ENCODE peak calls at places on chromosome 3, in four cellular contexts. K is stimulated activated naive CD8-positive, alpha-beta T cell treated with anti-CD3 and anti-CD28 coated beads, Interleukin-15, Interleukin-2, amounts not matched to agents 100 U/mL and 50 U/mL, for 24 hours; Y is CMK; J is activated naive CD8-positive, alpha-beta T cell treated with anti-CD3 and anti-CD28 coated beads, Interleukin-2, amount 10 ng/mL, durations not matched to agents 7 days and 5 days. A is an unnamed sample.

GRCh38 chr3:24323272-24323671 is 171.4 kb downstream of the THRB start:
- DNase-seq in K (no peak), Y (no peak), J (no peak), A (no peak)

GRCh38 chr3:133944181-133944580 is 48.5 kb upstream of the RAB6B start:
- DNase-seq in K (no peak), Y (no peak), J (no peak), A (no peak)

GRCh38 chr3:118882353-118882947 is 152.2 kb downstream of the IGSF11 start:
- DNase-seq in K (peak; percentile 70), Y (peak; percentile 14), J (peak; percentile 49), A (peak; percentile 71)

GRCh38 chr3:154954750-154955149 is 125.4 kb upstream of the MME start:
- DNase-seq in K (no peak), Y (peak; percentile 3), J (no peak), A (peak; percentile 87)

GRCh38 chr3:146256851-146257486 is 6.1 kb upstream of the PLSCR4 start:
- DNase-seq in K (no peak), Y (no peak), J (no peak), A (peak; percentile 72)

GRCh38 chr3:76615739-76616138 is 424.2 kb upstream of the ROBO2 start:
- DNase-seq in K (no peak), Y (no peak), J (no peak), A (no peak)

GRCh38 chr3:192883512-192883911 is 34.1 kb downstream of the MB21D2 start:
- DNase-seq in K (no peak), Y (no peak), J (no peak), A (no peak)

GRCh38 chr3:77693147-77693546 is 653.2 kb downstream of the ROBO2 start:
- DNase-seq in K (no peak), Y (no peak), J (no peak), A (no peak)

GRCh38 chr3:58051196-58051595 is 43.0 kb downstream of the FLNB start:
- DNase-seq in K (no peak), Y (no peak), J (no peak), A (peak; percentile 92)

GRCh38 chr3:194279106-194279505 is 72.0 kb downstream of the CPN2 start:
- DNase-seq in K (no peak), Y (no peak), J (no peak), A (no peak)

GRCh38 chr3:159080236-159080635 is 278.4 kb downstream of the MFSD1 start:
- DNase-seq in K (no peak), Y (no peak), J (no peak), A (no peak)

GRCh38 chr3:158792709-158793108 is 9.1 kb upstream of the MFSD1 start:
- DNase-seq in K (no peak), Y (no peak), J (no peak), A (peak; percentile 92)